ENCODE peak calls at places on chromosomes 6 and 20, in four cellular contexts. S is COR-L47, Y is neural crest cell, B is osteocyte. P is an unnamed sample.

GRCh38 chr6:169774347-169774746 is 22.9 kb downstream of the ERMARD start:
- DNase-seq in S (peak), Y (no peak), B (no peak), P (no peak)

GRCh38 chr20:45970646-45971424 is 1.2 kb downstream of the ZNF335 start:
- DNase-seq in S (no peak), Y (no peak), B (no peak), P (no peak)

GRCh38 chr20:56517641-56518040 is 6.9 kb upstream of the FAM209A start:
- DNase-seq in S (no peak), Y (no peak), B (no peak), P (no peak)

GRCh38 chr20:57612916-57613315 is 7.3 kb downstream of the ZBP1 start:
- DNase-seq in S (no peak), Y (no peak), B (no peak), P (no peak)

GRCh38 chr6:52394251-52394666 is 25.9 kb upstream of the EFHC1 start:
- DNase-seq in S (no peak), Y (no peak), B (no peak), P (no peak)

GRCh38 chr6:148223424-148223842 is 119.2 kb upstream of the SASH1 start:
- DNase-seq in S (no peak), Y (no peak), B (no peak), P (no peak)

GRCh38 chr20:47544240-47544639 is 42.6 kb downstream of the NCOA3 start:
- DNase-seq in S (no peak), Y (no peak), B (no peak), P (no peak)

GRCh38 chr6:144310761-144311160 is 25.6 kb downstream of the UTRN start:
- DNase-seq in S (no peak), Y (no peak), B (no peak), P (no peak)

GRCh38 chr6:20092071-20092566 is 120.2 kb downstream of the MBOAT1 start:
- DNase-seq in S (peak), Y (no peak), B (no peak), P (no peak)